ENCODE peak calls at places on chromosomes 16 and 17, in four cellular contexts. D is HL-60, U is GM12891, J is K562. B is an unnamed sample.
A peak's percentile ranks its signal among the peaks of the same experiment; 100 is the strongest.

GRCh38 chr16:84617068-84617630 is 729 bp downstream of the COTL1 start:
- DNase-seq in D (peak; percentile 28), U (no peak), J (no peak), B (no peak)

GRCh38 chr17:16589097-16589969 is 20.3 kb upstream of the ZNF287 start:
- DNase-seq in D (peak; percentile 40), U (peak; percentile 92), J (peak; percentile 88), B (peak; percentile 28)

GRCh38 chr17:50184611-50185398 is 16.6 kb downstream of the COL1A1 start:
- DNase-seq in D (peak; percentile 63), U (peak; percentile 53), J (no peak), B (no peak)

GRCh38 chr17:48544356-48545021 is 420 bp downstream of the HOXB2 start:
- DNase-seq in D (no peak), U (no peak), J (peak; percentile 73), B (no peak)

GRCh38 chr17:70053241-70054234 is 21.5 kb upstream of the KCNJ16 start:
- DNase-seq in D (no peak), U (no peak), J (no peak), B (no peak)

GRCh38 chr17:17740627-17741237 is 59.5 kb downstream of the RAI1 start:
- DNase-seq in D (no peak), U (no peak), J (no peak), B (no peak)

GRCh38 chr16:78198299-78198698 is 98.8 kb downstream of the WWOX start:
- DNase-seq in D (no peak), U (no peak), J (no peak), B (no peak)

GRCh38 chr16:67082891-67083290 is 26.9 kb upstream of the PHAF1 start:
- DNase-seq in D (no peak), U (no peak), J (no peak), B (no peak)

GRCh38 chr16:17307501-17307900 is 163.3 kb downstream of the XYLT1 start:
- DNase-seq in D (no peak), U (no peak), J (no peak), B (no peak)

GRCh38 chr17:49022391-49022941 is 25.3 kb downstream of the IGF2BP1 start:
- DNase-seq in D (no peak), U (no peak), J (no peak), B (no peak)

GRCh38 chr16:63663155-63663554 is 1458.7 kb downstream of the CDH11 start:
- DNase-seq in D (no peak), U (no peak), J (no peak), B (no peak)

GRCh38 chr17:42989726-42990652 is 8.2 kb upstream of the RPL27 start:
- DNase-seq in D (no peak), U (no peak), J (no peak), B (no peak)

GRCh38 chr16:15548482-15548891 is 94.5 kb downstream of the MARF1 start:
- DNase-seq in D (no peak), U (no peak), J (no peak), B (peak; percentile 15)

GRCh38 chr16:67915831-67916723 is 15.6 kb downstream of the CTRL start:
- DNase-seq in D (no peak), U (no peak), J (no peak), B (no peak)

GRCh38 chr16:4680673-4681470 is 12.5 kb upstream of the NUDT16L1 start:
- DNase-seq in D (no peak), U (no peak), J (no peak), B (no peak)

GRCh38 chr16:66093217-66093616 is 273.3 kb upstream of the CDH5 start:
- DNase-seq in D (no peak), U (no peak), J (no peak), B (no peak)

GRCh38 chr16:78896280-78896679 is 704.3 kb downstream of the MAF start:
- DNase-seq in D (no peak), U (no peak), J (no peak), B (no peak)

GRCh38 chr17:45143767-45144198 is 4.5 kb upstream of the HEXIM1 start:
- DNase-seq in D (no peak), U (no peak), J (peak; percentile 53), B (no peak)

GRCh38 chr17:58375811-58376210 is 23.8 kb upstream of the SUPT4H1 start:
- DNase-seq in D (no peak), U (no peak), J (no peak), B (no peak)

GRCh38 chr17:62017496-62017895 is 47.6 kb downstream of the MED13 start:
- DNase-seq in D (no peak), U (no peak), J (no peak), B (no peak)

GRCh38 chr17:77214328-77214727 is 73.6 kb downstream of the SEC14L1 start:
- DNase-seq in D (no peak), U (no peak), J (no peak), B (no peak)
- TF ChIP-seq SPI1 in D (no peak), U (no peak), J (no peak), B (no peak)

DNA sequence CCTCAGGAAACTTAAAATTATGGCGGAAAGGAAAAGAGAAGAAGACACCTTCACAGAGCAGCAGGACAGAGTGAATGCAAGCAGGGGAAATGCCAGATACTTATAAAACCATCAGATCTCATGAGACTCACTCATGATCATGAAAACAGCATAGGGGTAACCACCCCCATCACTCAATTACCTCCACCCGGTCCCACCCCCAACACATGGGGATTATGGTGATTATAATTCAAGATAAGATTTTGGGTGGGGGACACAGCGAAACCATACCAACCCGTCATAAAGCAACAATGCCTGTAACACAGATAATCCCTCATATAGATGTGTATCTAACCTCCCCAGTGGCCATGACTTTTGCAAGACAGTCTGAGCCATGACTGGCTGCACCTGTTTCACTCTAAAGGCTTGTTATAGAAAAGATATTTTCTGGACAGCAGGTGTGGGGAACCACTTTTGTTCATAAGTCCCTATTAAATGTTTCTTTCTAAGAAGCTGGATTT is 7.0 kb upstream of the GSDMA start:
- DNase-seq in D (no peak), U (no peak), J (no peak), B (no peak)
- TF ChIP-seq SPI1 in D (no peak), U (no peak), J (no peak), B (no peak)

DNA sequence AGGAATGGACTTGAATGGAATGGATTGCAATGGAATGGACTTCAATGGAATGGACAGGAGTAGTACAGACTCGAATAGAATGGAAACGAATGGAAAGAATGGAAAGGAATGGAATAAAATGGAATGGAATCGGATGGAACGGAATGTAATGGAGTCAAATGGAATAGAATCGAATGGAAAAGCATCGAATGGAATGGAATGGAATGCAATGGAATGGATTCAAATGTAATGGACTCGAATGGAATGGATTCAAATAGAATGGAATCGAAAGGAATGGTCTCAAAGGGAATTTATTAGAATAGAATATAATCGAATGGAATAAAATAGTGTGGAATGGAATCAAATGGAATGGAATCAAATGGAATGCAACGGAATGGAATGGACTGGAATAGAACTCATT is 484.9 kb upstream of the WSB1 start:
- DNase-seq in D (no peak), U (no peak), J (no peak), B (peak; percentile 9)
- TF ChIP-seq SPI1 in D (no peak), U (no peak), J (no peak), B (no peak)

GRCh38 chr16:83515395-83515794 is 292.4 kb upstream of the HSBP1 start:
- DNase-seq in D (no peak), U (no peak), J (no peak), B (no peak)

GRCh38 chr16:83517398-83517797 is 290.4 kb upstream of the HSBP1 start:
- DNase-seq in D (no peak), U (no peak), J (no peak), B (no peak)

GRCh38 chr16:83510906-83511305 is 296.9 kb upstream of the HSBP1 start:
- DNase-seq in D (no peak), U (no peak), J (no peak), B (no peak)

GRCh38 chr16:83508295-83508694 is 299.5 kb upstream of the HSBP1 start:
- DNase-seq in D (no peak), U (no peak), J (no peak), B (no peak)

GRCh38 chr16:83513006-83513755 is 294.6 kb upstream of the HSBP1 start:
- DNase-seq in D (no peak), U (no peak), J (no peak), B (no peak)
- TF ChIP-seq SPI1 in D (no peak), U (no peak), J (no peak), B (no peak)

GRCh38 chr16:1640261-1640956 is 28.2 kb downstream of the CRAMP1 start:
- DNase-seq in D (no peak), U (no peak), J (no peak), B (no peak)
- TF ChIP-seq SPI1 in D (no peak), U (no peak), J (no peak), B (no peak)

GRCh38 chr17:44122825-44123355 is 551 bp downstream of the HDAC5 start:
- DNase-seq in D (no peak), U (peak; percentile 41), J (no peak), B (no peak)
- TF ChIP-seq SPI1 in D (no peak), U (no peak), J (no peak), B (no peak)